ENCODE peak calls at places on chromosome 6, in seven cellular contexts. One of them, this sample, is unnamed.

GRCh38 chr6:168192195-168192900 is 113.3 kb upstream of the FRMD1 start:
- DNase-seq in HuH-7.5: no peak
- DNase-seq in HS-5: no peak
- DNase-seq in anterior cingulate cortex: no peak
- DNase-seq in stimulated activated CD8-positive, alpha-beta memory T cell treated with anti-CD3 and anti-CD28 coated beads, Interleukin-12 subunit alpha, Interleukin-12 subunit beta, amount 100 ng/mL, for 4 hours: no peak
- DNase-seq in T-helper 9 cell: no peak
- DNase-seq in non-pigmented ciliary epithelial cell: no peak
- DNase-seq in this sample: no peak

GRCh38 chr6:148969679-148970078 is 222.8 kb downstream of the UST start:
- DNase-seq in HuH-7.5: no peak
- DNase-seq in stimulated activated CD8-positive, alpha-beta memory T cell treated with anti-CD3 and anti-CD28 coated beads, Interleukin-12 subunit alpha, Interleukin-12 subunit beta, amount 100 ng/mL, for 4 hours: no peak
- DNase-seq in T-helper 9 cell: no peak
- DNase-seq in non-pigmented ciliary epithelial cell: no peak
- DNase-seq in anterior cingulate cortex: no peak
- DNase-seq in HS-5: no peak
- DNase-seq in this sample: no peak

GRCh38 chr6:75600694-75601265 is 900 bp upstream of the SENP6 start:
- DNase-seq in HuH-7.5: no peak
- DNase-seq in non-pigmented ciliary epithelial cell: no peak
- DNase-seq in HS-5: no peak
- DNase-seq in stimulated activated CD8-positive, alpha-beta memory T cell treated with anti-CD3 and anti-CD28 coated beads, Interleukin-12 subunit alpha, Interleukin-12 subunit beta, amount 100 ng/mL, for 4 hours: no peak
- DNase-seq in anterior cingulate cortex: no peak
- DNase-seq in T-helper 9 cell: no peak
- DNase-seq in this sample: no peak

GRCh38 chr6:37239950-37240713 is 17.4 kb upstream of the TBC1D22B start:
- DNase-seq in HuH-7.5: no peak
- DNase-seq in stimulated activated CD8-positive, alpha-beta memory T cell treated with anti-CD3 and anti-CD28 coated beads, Interleukin-12 subunit alpha, Interleukin-12 subunit beta, amount 100 ng/mL, for 4 hours: peak; percentile 57
- DNase-seq in non-pigmented ciliary epithelial cell: peak; percentile 98
- DNase-seq in HS-5: peak; percentile 86
- DNase-seq in T-helper 9 cell: peak; percentile 14
- DNase-seq in anterior cingulate cortex: peak; percentile 23
- DNase-seq in this sample: peak; percentile 97

GRCh38 chr6:3346476-3346875 is 87.7 kb downstream of the PSMG4 start:
- DNase-seq in anterior cingulate cortex: no peak
- DNase-seq in T-helper 9 cell: no peak
- DNase-seq in HS-5: no peak
- DNase-seq in non-pigmented ciliary epithelial cell: no peak
- DNase-seq in stimulated activated CD8-positive, alpha-beta memory T cell treated with anti-CD3 and anti-CD28 coated beads, Interleukin-12 subunit alpha, Interleukin-12 subunit beta, amount 100 ng/mL, for 4 hours: no peak
- DNase-seq in HuH-7.5: no peak
- DNase-seq in this sample: no peak

GRCh38 chr6:110323004-110323657 is 35.0 kb downstream of the METTL24 start:
- DNase-seq in HuH-7.5: no peak
- DNase-seq in non-pigmented ciliary epithelial cell: no peak
- DNase-seq in T-helper 9 cell: no peak
- DNase-seq in stimulated activated CD8-positive, alpha-beta memory T cell treated with anti-CD3 and anti-CD28 coated beads, Interleukin-12 subunit alpha, Interleukin-12 subunit beta, amount 100 ng/mL, for 4 hours: no peak
- DNase-seq in HS-5: no peak
- DNase-seq in anterior cingulate cortex: no peak
- DNase-seq in this sample: no peak

GRCh38 chr6:124203106-124203811 is 399.6 kb downstream of the NKAIN2 start:
- DNase-seq in stimulated activated CD8-positive, alpha-beta memory T cell treated with anti-CD3 and anti-CD28 coated beads, Interleukin-12 subunit alpha, Interleukin-12 subunit beta, amount 100 ng/mL, for 4 hours: no peak
- DNase-seq in HS-5: no peak
- DNase-seq in non-pigmented ciliary epithelial cell: peak; percentile 35
- DNase-seq in HuH-7.5: no peak
- DNase-seq in T-helper 9 cell: no peak
- DNase-seq in anterior cingulate cortex: no peak
- DNase-seq in this sample: no peak

GRCh38 chr6:2970753-2971419 is 481 bp downstream of the SERPINB6 start:
- DNase-seq in stimulated activated CD8-positive, alpha-beta memory T cell treated with anti-CD3 and anti-CD28 coated beads, Interleukin-12 subunit alpha, Interleukin-12 subunit beta, amount 100 ng/mL, for 4 hours: peak; percentile 37
- DNase-seq in HuH-7.5: peak; percentile 52
- DNase-seq in HS-5: no peak
- DNase-seq in T-helper 9 cell: peak; percentile 28
- DNase-seq in anterior cingulate cortex: peak; percentile 75
- DNase-seq in non-pigmented ciliary epithelial cell: no peak
- DNase-seq in this sample: no peak

GRCh38 chr6:11654876-11655275 is 117.3 kb downstream of the TMEM170B start:
- DNase-seq in HS-5: no peak
- DNase-seq in HuH-7.5: no peak
- DNase-seq in anterior cingulate cortex: no peak
- DNase-seq in non-pigmented ciliary epithelial cell: peak; percentile 35
- DNase-seq in stimulated activated CD8-positive, alpha-beta memory T cell treated with anti-CD3 and anti-CD28 coated beads, Interleukin-12 subunit alpha, Interleukin-12 subunit beta, amount 100 ng/mL, for 4 hours: no peak
- DNase-seq in T-helper 9 cell: no peak
- DNase-seq in this sample: no peak

GRCh38 chr6:25835442-25836283 is 3.8 kb upstream of the SLC17A1 start:
- DNase-seq in HuH-7.5: peak; percentile 9
- DNase-seq in T-helper 9 cell: no peak
- DNase-seq in non-pigmented ciliary epithelial cell: no peak
- DNase-seq in HS-5: no peak
- DNase-seq in anterior cingulate cortex: no peak
- DNase-seq in stimulated activated CD8-positive, alpha-beta memory T cell treated with anti-CD3 and anti-CD28 coated beads, Interleukin-12 subunit alpha, Interleukin-12 subunit beta, amount 100 ng/mL, for 4 hours: no peak
- DNase-seq in this sample: no peak

GRCh38 chr6:84768442-84769174 is 4.2 kb upstream of the TBX18 start:
- DNase-seq in stimulated activated CD8-positive, alpha-beta memory T cell treated with anti-CD3 and anti-CD28 coated beads, Interleukin-12 subunit alpha, Interleukin-12 subunit beta, amount 100 ng/mL, for 4 hours: no peak
- DNase-seq in HuH-7.5: no peak
- DNase-seq in anterior cingulate cortex: no peak
- DNase-seq in non-pigmented ciliary epithelial cell: no peak
- DNase-seq in T-helper 9 cell: no peak
- DNase-seq in HS-5: no peak
- DNase-seq in this sample: no peak

GRCh38 chr6:166786704-166787293 is 159.7 kb upstream of the RPS6KA2 start:
- DNase-seq in HS-5: peak; percentile 28
- DNase-seq in stimulated activated CD8-positive, alpha-beta memory T cell treated with anti-CD3 and anti-CD28 coated beads, Interleukin-12 subunit alpha, Interleukin-12 subunit beta, amount 100 ng/mL, for 4 hours: no peak
- DNase-seq in T-helper 9 cell: no peak
- DNase-seq in non-pigmented ciliary epithelial cell: peak; percentile 23
- DNase-seq in anterior cingulate cortex: no peak
- DNase-seq in HuH-7.5: peak; percentile 49
- DNase-seq in this sample: peak; percentile 44

GRCh38 chr6:154606457-154606856 is 96.0 kb upstream of the CNKSR3 start:
- DNase-seq in anterior cingulate cortex: no peak
- DNase-seq in non-pigmented ciliary epithelial cell: no peak
- DNase-seq in stimulated activated CD8-positive, alpha-beta memory T cell treated with anti-CD3 and anti-CD28 coated beads, Interleukin-12 subunit alpha, Interleukin-12 subunit beta, amount 100 ng/mL, for 4 hours: peak; percentile 71
- DNase-seq in T-helper 9 cell: peak; percentile 27
- DNase-seq in HS-5: no peak
- DNase-seq in HuH-7.5: no peak
- DNase-seq in this sample: no peak

GRCh38 chr6:15495375-15495901 is 167.4 kb downstream of the DTNBP1 start:
- DNase-seq in stimulated activated CD8-positive, alpha-beta memory T cell treated with anti-CD3 and anti-CD28 coated beads, Interleukin-12 subunit alpha, Interleukin-12 subunit beta, amount 100 ng/mL, for 4 hours: no peak
- DNase-seq in HuH-7.5: no peak
- DNase-seq in HS-5: no peak
- DNase-seq in non-pigmented ciliary epithelial cell: no peak
- DNase-seq in anterior cingulate cortex: no peak
- DNase-seq in T-helper 9 cell: no peak
- DNase-seq in this sample: no peak